ENCODE peak calls at places on chromosomes 13 and 19, in seven cellular contexts. V is prostate gland; E is SK-N-SH; R is uterus; Q is CD8-positive, alpha-beta memory T cell; A is K562; J is right atrium auricular region. S is an unnamed sample.

GRCh38 chr13:64274481-64275217 is 2859.0 kb upstream of the PCDH20 start:
- DNase-seq in R (no peak), A (peak), E (no peak), V (no peak), Q (no peak), J (no peak), S (no peak)

GRCh38 chr13:42969558-42970172 is 22.4 kb downstream of the EPSTI1 start:
- DNase-seq in Q (peak), E (peak), R (peak), V (peak), A (peak), J (peak), S (peak)

GRCh38 chr13:49443327-49443688 is 556 bp downstream of the CAB39L start:
- DNase-seq in J (no peak), A (no peak), R (no peak), V (peak), Q (no peak), E (peak), S (no peak)

GRCh38 chr19:12997967-12998940 is 3.0 kb downstream of the NFIX start:
- DNase-seq in Q (no peak), E (no peak), J (no peak), V (no peak), A (no peak), R (no peak), S (no peak)

GRCh38 chr19:16425019-16425418 is 46.8 kb downstream of the EPS15L1 start:
- DNase-seq in A (no peak), R (no peak), V (no peak), Q (no peak), E (no peak), J (no peak), S (no peak)

GRCh38 chr13:98411013-98411412 is 165.9 kb downstream of the STK24 start:
- DNase-seq in J (no peak), V (no peak), Q (no peak), E (no peak), A (no peak), R (no peak), S (no peak)

GRCh38 chr13:50365683-50366391 is 350.6 kb downstream of the KCNRG start:
- DNase-seq in J (no peak), A (no peak), Q (no peak), V (peak), E (no peak), R (no peak), S (no peak)

GRCh38 chr19:5987077-5987818 is 9.3 kb upstream of the RANBP3 start:
- DNase-seq in R (peak), Q (peak), J (peak), V (peak), A (peak), E (peak), S (peak)

GRCh38 chr19:23542562-23542961 is 144.4 kb downstream of the ZNF675 start:
- DNase-seq in Q (no peak), A (no peak), V (no peak), J (no peak), E (no peak), R (no peak), S (no peak)

GRCh38 chr19:38841180-38841766 is 8.5 kb downstream of the HNRNPL start:
- DNase-seq in V (no peak), R (no peak), A (no peak), E (no peak), J (no peak), Q (no peak), S (no peak)

GRCh38 chr13:60612593-60612992 is 215.6 kb downstream of the TDRD3 start:
- DNase-seq in V (no peak), E (no peak), J (no peak), Q (no peak), A (no peak), R (no peak), S (no peak)

GRCh38 chr19:35729021-35729420 is 11.2 kb downstream of the KMT2B start:
- DNase-seq in A (no peak), Q (no peak), E (no peak), R (no peak), V (no peak), J (no peak), S (no peak)

GRCh38 chr13:113813749-113814434 is 50.0 kb downstream of the GAS6 start:
- DNase-seq in V (no peak), R (peak), J (no peak), E (no peak), A (no peak), Q (no peak), S (no peak)

GRCh38 chr19:31334849-31335624 is 14.2 kb downstream of the TSHZ3 start:
- DNase-seq in Q (no peak), A (no peak), V (no peak), E (no peak), J (no peak), R (peak), S (no peak)

DNA sequence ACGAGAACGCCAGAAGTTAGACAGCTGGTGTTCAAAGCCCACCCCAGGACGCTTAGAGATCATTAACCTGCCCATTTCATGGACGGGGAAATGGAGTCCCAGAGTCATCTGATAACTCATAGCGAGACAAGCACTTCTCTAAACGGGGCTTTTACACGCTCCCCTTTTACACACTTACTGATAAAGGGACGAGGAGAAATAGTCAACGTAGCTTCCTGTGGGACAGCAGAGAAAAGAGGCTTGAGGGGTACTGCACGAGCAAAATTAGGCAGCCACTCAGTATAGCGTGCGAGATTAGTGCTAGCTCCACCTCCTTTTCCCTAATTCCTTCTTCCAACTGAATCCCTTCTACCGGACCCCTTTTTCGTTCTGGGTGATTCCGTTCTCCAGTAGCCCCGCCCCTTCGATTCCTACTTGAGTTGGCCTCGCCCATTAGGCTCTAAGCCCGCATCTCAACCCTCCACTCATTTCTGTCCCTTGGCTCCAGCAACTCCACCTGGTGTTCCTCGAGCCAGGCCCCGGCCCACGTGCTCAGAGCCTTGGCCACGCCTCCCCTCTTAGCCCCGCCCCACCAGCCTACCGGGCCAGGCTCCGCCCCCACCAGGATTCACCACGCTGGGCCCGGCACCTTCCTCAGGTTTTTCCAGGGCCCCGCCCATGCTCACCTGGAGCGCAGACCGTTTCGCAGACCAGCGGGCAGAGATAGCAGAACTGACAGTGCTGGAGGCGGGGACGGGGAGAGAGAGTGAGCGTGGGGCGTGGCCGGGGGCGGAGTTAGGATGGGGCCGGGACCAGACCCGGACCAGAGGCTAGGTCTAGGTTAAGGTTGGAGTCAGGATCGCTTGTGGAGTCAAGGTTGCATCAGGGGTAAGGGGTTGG is 3.6 kb downstream of the HRC start:
- DNase-seq in E (peak), V (peak), R (peak), Q (no peak), A (peak), J (no peak), S (peak)
- H3K27ac ChIP-seq in E (no peak), V (peak), R (peak), Q (no peak), A (peak), J (peak), S (no peak)

GRCh38 chr19:10378124-10378523 is 2.2 kb downstream of the TYK2 start:
- DNase-seq in R (no peak), V (no peak), Q (no peak), E (no peak), J (no peak), A (no peak), S (no peak)

GRCh38 chr19:10384580-10384979 is 4.2 kb upstream of the TYK2 start:
- DNase-seq in E (no peak), Q (no peak), V (no peak), J (no peak), R (no peak), A (no peak), S (no peak)

GRCh38 chr19:10379880-10380310 is 477 bp downstream of the TYK2 start:
- DNase-seq in E (no peak), J (no peak), R (no peak), A (peak), V (no peak), Q (no peak), S (no peak)

GRCh38 chr19:10380311-10381102 is at the start of gene TYK2:
- DNase-seq in Q (peak), R (peak), A (peak), V (peak), E (peak), J (peak), S (peak)
- H3K27ac ChIP-seq in Q (peak), R (peak), A (peak), V (peak), E (peak), J (peak), S (peak)

DNA sequence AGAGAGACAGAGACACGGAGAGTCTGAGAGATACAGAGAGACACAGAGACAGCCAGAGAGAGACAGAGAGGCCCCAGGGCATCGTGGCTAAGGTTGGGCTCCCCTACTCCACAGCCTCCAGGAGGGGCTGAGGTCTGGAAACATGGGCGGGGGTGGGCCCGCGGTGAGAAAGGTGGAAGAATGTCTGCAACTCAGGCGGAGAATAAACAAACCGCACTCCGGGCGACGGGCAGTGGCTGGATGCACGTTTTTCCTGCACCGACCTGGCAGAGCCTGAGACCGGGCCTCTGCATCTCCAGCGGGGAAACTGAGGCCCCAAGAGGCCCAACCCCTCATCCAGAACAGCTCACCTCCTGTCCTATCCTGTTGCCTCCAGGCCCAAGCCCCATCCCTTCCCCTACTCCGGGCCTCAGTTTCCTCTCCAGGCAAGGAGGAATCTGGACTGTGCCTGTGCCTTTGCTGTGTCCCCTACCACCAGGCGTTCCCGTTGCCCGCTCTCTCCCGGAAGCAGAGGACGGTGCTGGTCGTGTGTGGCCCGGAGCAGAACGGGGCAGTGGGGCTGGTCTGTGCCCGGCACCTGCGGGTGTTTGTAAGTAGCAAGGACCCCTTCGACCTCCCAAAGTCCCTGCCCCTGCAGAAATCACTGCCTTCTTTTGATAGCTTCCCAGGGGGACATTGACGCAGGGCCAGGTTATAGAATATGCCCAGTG is 3.4 kb upstream of the CILP2 start:
- DNase-seq in R (no peak), A (no peak), J (no peak), V (no peak), E (no peak), Q (no peak), S (no peak)
- H3K27ac ChIP-seq in R (no peak), A (no peak), J (no peak), V (no peak), E (no peak), Q (no peak), S (no peak)

GRCh38 chr19:55325172-55325571 is at the start of gene TMEM150B:
- DNase-seq in Q (no peak), E (no peak), J (no peak), V (no peak), R (no peak), A (peak), S (no peak)
- H3K27ac ChIP-seq in Q (no peak), E (no peak), J (peak), V (no peak), R (no peak), A (peak), S (no peak)

DNA sequence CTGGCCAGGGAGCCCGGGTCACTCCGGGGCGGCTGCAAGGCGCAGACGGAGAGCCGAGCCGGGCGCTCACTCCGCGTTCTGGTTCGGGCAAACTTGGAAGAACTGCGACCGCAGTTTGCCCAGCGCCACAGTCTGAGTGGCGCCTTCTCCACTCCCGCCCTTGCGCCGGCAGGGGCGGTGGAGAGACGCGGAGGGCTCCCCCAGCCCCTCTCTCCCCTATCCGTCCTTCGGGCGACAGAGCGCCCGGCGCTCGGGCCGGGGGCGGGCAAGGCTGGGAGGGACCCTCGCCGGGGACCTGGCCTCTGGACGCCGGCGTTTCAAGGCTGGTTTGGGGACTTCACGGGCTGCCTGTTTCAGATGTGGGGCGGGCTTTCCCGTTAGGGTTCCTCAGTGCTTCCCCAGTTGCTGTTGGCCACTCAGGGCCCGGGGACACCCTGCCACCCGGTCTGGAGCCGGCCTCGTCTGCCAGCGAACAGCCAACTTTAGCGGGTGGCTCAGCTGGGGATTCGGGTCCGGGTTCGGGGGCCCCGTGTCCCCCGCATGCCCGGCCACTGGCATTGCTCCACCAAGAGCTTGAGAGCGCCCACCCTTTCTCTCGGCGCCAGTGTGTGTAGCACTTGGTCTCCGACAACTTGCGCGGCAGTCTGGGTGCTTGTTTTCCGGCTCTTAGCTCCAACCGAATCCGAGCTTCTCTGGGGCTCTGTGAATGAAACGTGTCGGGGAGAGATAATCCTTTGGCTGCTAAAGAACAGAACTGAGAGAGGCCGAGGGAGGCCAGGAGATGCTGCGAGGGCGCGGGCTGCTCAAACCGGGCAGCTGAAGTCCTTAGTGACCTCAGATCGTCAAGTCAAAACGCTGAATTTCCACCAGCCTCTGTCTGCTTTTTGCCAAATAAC is 1.5 kb downstream of the GPC6 start:
- DNase-seq in R (peak), A (peak), E (peak), V (peak), Q (no peak), J (peak), S (no peak)
- H3K27ac ChIP-seq in R (peak), A (no peak), E (peak), V (peak), Q (no peak), J (peak), S (no peak)

DNA sequence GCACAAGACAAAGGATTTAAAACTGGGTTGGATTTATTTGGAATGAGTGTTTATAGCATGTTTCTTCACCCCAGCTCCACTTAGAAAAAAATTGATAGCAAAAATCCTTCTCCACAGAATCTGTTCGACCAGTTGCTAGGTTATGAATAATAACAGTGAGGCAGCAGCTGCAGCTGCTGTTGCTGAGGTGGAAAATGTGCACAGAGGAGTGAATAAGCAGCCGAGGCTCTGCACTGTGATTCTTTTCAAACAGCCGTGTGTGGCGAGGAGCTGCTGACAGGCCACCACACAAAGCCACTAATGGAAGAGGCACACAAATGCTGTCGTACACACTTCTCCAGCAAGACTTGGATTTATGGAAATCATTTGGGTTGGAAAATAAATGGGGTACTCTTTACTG is 6.4 kb upstream of the RASL11A start:
- DNase-seq in E (peak), Q (no peak), J (no peak), A (no peak), R (no peak), V (no peak), S (no peak)
- H3K27ac ChIP-seq in E (peak), Q (no peak), J (peak), A (no peak), R (no peak), V (no peak), S (peak)

GRCh38 chr19:55036058-55036457 is 2.0 kb downstream of the GP6 start:
- DNase-seq in V (no peak), E (no peak), A (no peak), R (no peak), Q (no peak), J (no peak), S (no peak)
- H3K27ac ChIP-seq in V (no peak), E (no peak), A (peak), R (no peak), Q (peak), J (no peak), S (no peak)

DNA sequence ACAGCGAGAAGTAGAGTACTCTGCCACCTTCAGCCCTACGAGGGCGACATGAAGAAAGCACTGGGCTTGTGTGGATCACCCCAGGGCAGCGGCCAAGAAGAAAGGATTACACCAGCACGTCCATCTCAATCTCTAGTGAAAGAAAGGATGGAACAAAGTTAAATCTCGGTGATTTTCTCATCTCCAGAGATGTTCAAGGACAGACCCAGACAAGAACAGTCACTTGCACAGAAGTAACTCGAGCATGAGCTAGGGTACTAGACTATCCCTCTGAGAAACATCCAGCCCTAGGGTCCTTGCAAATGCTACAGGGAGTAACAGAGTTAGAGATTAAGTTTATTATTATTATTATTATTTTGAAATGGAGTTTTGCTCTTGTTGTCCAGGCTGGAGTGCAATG is 106.7 kb downstream of the CRYL1 start:
- DNase-seq in Q (no peak), V (no peak), J (no peak), R (no peak), A (no peak), E (no peak), S (no peak)
- H3K27ac ChIP-seq in Q (no peak), V (no peak), J (no peak), R (peak), A (no peak), E (no peak), S (no peak)